ENCODE peak calls at places on chromosomes 13 and 19, in five cellular contexts. One of them, this sample, is unnamed. For H3K27me3, the result is how much of the 10 kb centered on the place peaks cover.

GRCh38 chr19:46637224-46637623 is 1.2 kb upstream of the GNG8 start:
- DNase-seq in mammary epithelial cell: no peak
- DNase-seq in BE2C: no peak
- DNase-seq in Panc1: no peak
- DNase-seq in breast epithelium: no peak
- DNase-seq in this sample: no peak

GRCh38 chr13:41025518-41025917 is 6.4 kb upstream of the ELF1 start:
- DNase-seq in mammary epithelial cell: no peak
- DNase-seq in BE2C: no peak
- DNase-seq in Panc1: no peak
- DNase-seq in breast epithelium: no peak
- DNase-seq in this sample: no peak

GRCh38 chr13:41179593-41180250 is 14.6 kb downstream of the KBTBD7 start:
- DNase-seq in mammary epithelial cell: peak
- DNase-seq in BE2C: no peak
- DNase-seq in Panc1: no peak
- DNase-seq in breast epithelium: no peak
- DNase-seq in this sample: peak

GRCh38 chr13:43008591-43008990 is 14.8 kb upstream of the DNAJC15 start:
- DNase-seq in mammary epithelial cell: no peak
- DNase-seq in BE2C: no peak
- DNase-seq in Panc1: no peak
- DNase-seq in breast epithelium: no peak
- DNase-seq in this sample: no peak

GRCh38 chr13:74230984-74231443 is 96.8 kb upstream of the KLF12 start:
- DNase-seq in mammary epithelial cell: no peak
- DNase-seq in BE2C: no peak
- DNase-seq in Panc1: no peak
- DNase-seq in breast epithelium: no peak
- DNase-seq in this sample: no peak

GRCh38 chr13:20390526-20391175 is 135.0 kb downstream of the CRYL1 start:
- DNase-seq in mammary epithelial cell: no peak
- DNase-seq in BE2C: no peak
- DNase-seq in Panc1: no peak
- DNase-seq in breast epithelium: no peak
- DNase-seq in this sample: no peak

GRCh38 chr19:31448221-31448657 is 99.0 kb upstream of the TSHZ3 start:
- DNase-seq in mammary epithelial cell: peak
- DNase-seq in BE2C: peak
- DNase-seq in Panc1: no peak
- DNase-seq in breast epithelium: peak
- DNase-seq in this sample: peak

GRCh38 chr19:54137913-54138776 is 583 bp downstream of the CNOT3 start:
- DNase-seq in mammary epithelial cell: no peak
- DNase-seq in BE2C: peak
- DNase-seq in Panc1: no peak
- DNase-seq in breast epithelium: no peak
- DNase-seq in this sample: no peak

GRCh38 chr19:43457809-43458208 is 7.6 kb downstream of the LYPD3 start:
- DNase-seq in mammary epithelial cell: no peak
- DNase-seq in BE2C: no peak
- DNase-seq in Panc1: no peak
- DNase-seq in breast epithelium: no peak
- DNase-seq in this sample: no peak

GRCh38 chr19:3433805-3434540 is 46.4 kb downstream of the SMIM24 start:
- DNase-seq in mammary epithelial cell: no peak
- DNase-seq in BE2C: no peak
- DNase-seq in Panc1: no peak
- DNase-seq in breast epithelium: no peak
- DNase-seq in this sample: no peak

GRCh38 chr19:45451181-45451849 is 16.5 kb upstream of the FOSB start:
- DNase-seq in mammary epithelial cell: peak
- DNase-seq in BE2C: no peak
- DNase-seq in Panc1: no peak
- DNase-seq in breast epithelium: peak
- DNase-seq in this sample: peak

GRCh38 chr19:7494416-7495098 is 5.7 kb upstream of the PEX11G start:
- DNase-seq in mammary epithelial cell: peak
- DNase-seq in BE2C: no peak
- DNase-seq in Panc1: no peak
- DNase-seq in breast epithelium: peak
- DNase-seq in this sample: peak

GRCh38 chr19:16376241-16376640 is 51.6 kb downstream of the KLF2 start:
- DNase-seq in mammary epithelial cell: no peak
- DNase-seq in BE2C: no peak
- DNase-seq in Panc1: no peak
- DNase-seq in breast epithelium: no peak
- DNase-seq in this sample: no peak

GRCh38 chr19:41868120-41868988 is 8.3 kb downstream of the RPS19 start:
- DNase-seq in mammary epithelial cell: no peak
- DNase-seq in BE2C: no peak
- DNase-seq in Panc1: no peak
- DNase-seq in breast epithelium: no peak
- DNase-seq in this sample: no peak

GRCh38 chr13:76991432-76991795 is 467 bp upstream of the CLN5 start:
- DNase-seq in mammary epithelial cell: peak
- DNase-seq in BE2C: no peak
- DNase-seq in Panc1: no peak
- DNase-seq in breast epithelium: peak
- DNase-seq in this sample: peak

GRCh38 chr13:35621989-35622388 is 145.5 kb upstream of the MAB21L1 start:
- DNase-seq in mammary epithelial cell: peak
- DNase-seq in BE2C: peak
- DNase-seq in Panc1: no peak
- DNase-seq in breast epithelium: no peak
- DNase-seq in this sample: peak

GRCh38 chr13:97224544-97225324 is 2.6 kb downstream of the MBNL2 start:
- DNase-seq in mammary epithelial cell: peak
- DNase-seq in BE2C: no peak
- DNase-seq in Panc1: no peak
- DNase-seq in breast epithelium: peak
- DNase-seq in this sample: peak

GRCh38 chr13:20713751-20714150 is 10.3 kb downstream of the IL17D start:
- DNase-seq in mammary epithelial cell: no peak
- DNase-seq in BE2C: no peak
- DNase-seq in Panc1: no peak
- DNase-seq in breast epithelium: no peak
- DNase-seq in this sample: no peak

GRCh38 chr13:106033634-106034033 is 501.8 kb downstream of the EFNB2 start:
- DNase-seq in mammary epithelial cell: no peak
- DNase-seq in BE2C: no peak
- DNase-seq in Panc1: no peak
- DNase-seq in breast epithelium: no peak
- DNase-seq in this sample: peak

GRCh38 chr13:75395056-75395455 is 86.9 kb downstream of the TBC1D4 start:
- DNase-seq in mammary epithelial cell: no peak
- DNase-seq in BE2C: no peak
- DNase-seq in Panc1: no peak
- DNase-seq in breast epithelium: no peak
- DNase-seq in this sample: no peak

GRCh38 chr19:51743405-51743804 is 8.3 kb downstream of the FPR1 start:
- DNase-seq in mammary epithelial cell: no peak
- DNase-seq in BE2C: no peak
- DNase-seq in Panc1: no peak
- DNase-seq in breast epithelium: no peak
- DNase-seq in this sample: no peak

GRCh38 chr13:31011193-31011860 is 78.9 kb downstream of the TEX26 start:
- DNase-seq in mammary epithelial cell: no peak
- DNase-seq in BE2C: no peak
- DNase-seq in Panc1: no peak
- DNase-seq in breast epithelium: no peak
- DNase-seq in this sample: no peak
- H3K4me3 ChIP-seq in mammary epithelial cell: no peak
- H3K4me3 ChIP-seq in BE2C: no peak
- H3K4me3 ChIP-seq in Panc1: no peak
- H3K4me3 ChIP-seq in breast epithelium: no peak
- H3K4me3 ChIP-seq in this sample: no peak

DNA sequence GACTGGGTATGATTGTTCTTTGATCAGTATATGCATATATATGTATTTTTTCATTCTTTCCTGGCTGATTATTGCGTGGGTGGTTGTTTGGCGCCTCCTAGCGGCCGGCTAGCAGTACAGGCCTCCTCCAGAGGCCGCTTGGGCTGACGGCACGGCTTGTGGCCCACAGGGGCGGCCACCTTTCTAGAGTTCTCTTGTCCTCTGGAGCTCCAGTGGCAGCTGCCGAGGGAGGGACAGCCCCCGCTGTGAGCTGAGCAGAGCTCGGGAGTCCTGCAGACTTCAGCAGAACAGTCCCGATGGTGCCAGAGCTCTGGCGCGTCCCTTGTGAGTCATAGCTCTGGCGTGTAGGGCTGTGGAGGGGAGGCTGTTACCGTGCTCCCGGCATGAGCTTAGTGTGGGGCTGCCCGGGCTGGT is 22.5 kb upstream of the ZNF429 start:
- DNase-seq in mammary epithelial cell: no peak
- DNase-seq in BE2C: peak
- DNase-seq in Panc1: no peak
- DNase-seq in breast epithelium: peak
- DNase-seq in this sample: no peak
- TF ChIP-seq CTCF in mammary epithelial cell: peak
- TF ChIP-seq CTCF in BE2C: peak
- TF ChIP-seq CTCF in Panc1: peak
- TF ChIP-seq CTCF in breast epithelium: peak
- TF ChIP-seq CTCF in this sample: peak

GRCh38 chr13:112971288-112971643 is 2.3 kb downstream of the MCF2L start:
- DNase-seq in mammary epithelial cell: no peak
- DNase-seq in BE2C: no peak
- DNase-seq in Panc1: no peak
- DNase-seq in breast epithelium: no peak
- DNase-seq in this sample: no peak
- H3K27me3 ChIP-seq in mammary epithelial cell: under half
- H3K27me3 ChIP-seq in BE2C: under half
- H3K27me3 ChIP-seq in Panc1: under half
- H3K27me3 ChIP-seq in breast epithelium: under half
- H3K27me3 ChIP-seq in this sample: under half

DNA sequence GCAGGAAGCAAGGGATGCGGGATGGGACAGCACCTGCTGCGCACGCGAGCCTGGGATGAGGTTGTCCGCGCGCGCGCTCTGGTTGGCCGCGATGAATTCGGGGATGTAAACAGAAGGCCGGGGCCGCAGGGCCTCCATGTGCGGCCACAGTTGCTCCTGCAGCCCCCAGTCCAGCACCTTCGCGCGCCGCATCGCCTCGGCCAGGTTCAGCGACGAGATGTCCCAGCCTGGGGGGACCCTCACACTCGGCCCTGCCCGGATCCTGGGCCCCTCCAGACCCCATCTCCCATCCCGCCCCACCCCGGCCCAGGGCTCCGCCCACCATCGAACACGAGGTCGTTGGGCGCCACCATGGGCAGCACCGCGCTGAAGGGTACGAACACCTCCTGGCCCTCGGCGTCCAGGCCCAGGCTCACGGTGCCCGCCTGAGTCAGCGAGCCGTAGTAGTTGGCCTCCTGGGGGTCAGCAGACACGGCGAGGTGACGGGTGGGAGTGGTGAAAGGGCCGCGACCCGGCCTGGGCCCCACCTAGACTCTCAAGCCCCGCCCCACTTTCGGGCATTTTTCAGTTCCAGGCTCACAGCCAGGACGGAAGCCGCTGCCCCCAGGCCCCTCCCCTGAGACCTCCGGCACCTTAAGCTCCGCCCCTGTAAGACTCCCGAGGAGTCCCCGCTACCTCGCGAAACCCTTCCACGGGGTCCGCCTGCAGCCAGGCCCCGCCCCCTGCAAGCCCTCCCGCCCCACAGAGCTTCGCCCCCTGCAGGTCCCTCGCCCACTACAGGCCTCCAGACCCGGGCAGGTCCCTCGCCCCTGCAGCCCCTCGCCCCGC is 1.1 kb downstream of the ISYNA1 start:
- DNase-seq in mammary epithelial cell: no peak
- DNase-seq in BE2C: peak
- DNase-seq in Panc1: no peak
- DNase-seq in breast epithelium: peak
- DNase-seq in this sample: peak
- H3K4me3 ChIP-seq in mammary epithelial cell: no peak
- H3K4me3 ChIP-seq in BE2C: peak
- H3K4me3 ChIP-seq in Panc1: peak
- H3K4me3 ChIP-seq in breast epithelium: peak
- H3K4me3 ChIP-seq in this sample: peak

DNA sequence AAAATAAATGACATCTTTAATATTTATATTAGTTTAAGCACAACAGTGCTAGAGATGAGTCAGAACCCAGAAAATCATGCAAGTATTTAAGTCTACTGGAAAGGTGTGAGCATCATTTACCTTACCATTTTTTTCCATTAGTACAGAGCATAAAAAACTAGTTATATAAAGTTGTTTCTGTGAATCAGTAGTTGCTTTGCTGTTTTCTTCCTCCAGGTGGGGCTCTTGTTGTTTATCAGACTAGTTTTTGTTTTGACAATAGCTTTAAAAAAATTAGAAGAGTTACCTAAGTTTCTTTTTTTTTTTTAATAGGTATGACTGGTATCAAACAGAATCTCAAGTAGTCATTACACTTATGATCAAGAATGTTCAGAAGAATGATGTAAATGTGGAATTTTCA is 12.7 kb downstream of the SUGT1 start:
- DNase-seq in mammary epithelial cell: peak
- DNase-seq in BE2C: peak
- DNase-seq in Panc1: no peak
- DNase-seq in breast epithelium: no peak
- DNase-seq in this sample: peak
- TF ChIP-seq CTCF in mammary epithelial cell: peak
- TF ChIP-seq CTCF in BE2C: peak
- TF ChIP-seq CTCF in Panc1: peak
- TF ChIP-seq CTCF in breast epithelium: no peak
- TF ChIP-seq CTCF in this sample: peak

GRCh38 chr19:13094771-13095392 is 7.8 kb downstream of the LYL1 start:
- DNase-seq in mammary epithelial cell: no peak
- DNase-seq in BE2C: peak
- DNase-seq in Panc1: no peak
- DNase-seq in breast epithelium: no peak
- DNase-seq in this sample: no peak
- H3K27me3 ChIP-seq in mammary epithelial cell: under half
- H3K27me3 ChIP-seq in BE2C: under half
- H3K27me3 ChIP-seq in Panc1: under half
- H3K27me3 ChIP-seq in breast epithelium: under half
- H3K27me3 ChIP-seq in this sample: under half

GRCh38 chr13:32081591-32081990 is 50.0 kb downstream of the FRY start:
- DNase-seq in mammary epithelial cell: no peak
- DNase-seq in BE2C: no peak
- DNase-seq in Panc1: no peak
- DNase-seq in breast epithelium: no peak
- DNase-seq in this sample: no peak
- H3K4me3 ChIP-seq in mammary epithelial cell: no peak
- H3K4me3 ChIP-seq in BE2C: no peak
- H3K4me3 ChIP-seq in Panc1: no peak
- H3K4me3 ChIP-seq in breast epithelium: no peak
- H3K4me3 ChIP-seq in this sample: no peak